ENCODE peak calls at places on chromosomes 3 and 15, in eight cellular contexts. M is heart right ventricle, D is lung, T is breast epithelium, B is upper lobe of right lung, Q is tibial nerve, W is endothelial cell of umbilical vein, V is Panc1. F is an unnamed sample. For H3K36me3, the result is how much of the 10 kb centered on the place peaks cover.

GRCh38 chr15:66670698-66671580 is 31.1 kb upstream of the SMAD6 start:
- DNase-seq in D (peak), B (peak), M (no peak), V (no peak), W (no peak), Q (no peak), T (peak), F (no peak)

GRCh38 chr3:150545419-150546225 is 674 bp downstream of the SERP1 start:
- DNase-seq in M (no peak), T (no peak), V (no peak), D (no peak), Q (peak), B (no peak), W (peak), F (no peak)

GRCh38 chr3:20080956-20081554 is 40.8 kb downstream of the KAT2B start:
- DNase-seq in D (peak), B (peak), T (peak), V (no peak), Q (no peak), M (peak), W (peak), F (no peak)

GRCh38 chr15:68795298-68795848 is 25.3 kb downstream of the ANP32A start:
- DNase-seq in D (peak), V (no peak), B (peak), M (peak), T (peak), W (peak), Q (peak), F (peak)

GRCh38 chr15:42058791-42059190 is 35.6 kb downstream of the PLA2G4D start:
- DNase-seq in M (no peak), Q (no peak), T (no peak), B (no peak), D (no peak), W (no peak), V (no peak), F (no peak)

GRCh38 chr15:55587321-55588069 is 650 bp downstream of the PYGO1 start:
- DNase-seq in D (peak), Q (peak), M (no peak), W (peak), T (no peak), V (no peak), B (no peak), F (no peak)

GRCh38 chr15:101534376-101534970 is 45.0 kb upstream of the PCSK6 start:
- DNase-seq in V (no peak), M (no peak), W (no peak), B (no peak), T (no peak), Q (no peak), D (peak), F (no peak)

GRCh38 chr3:149992416-149993058 is 21.8 kb upstream of the PFN2 start:
- DNase-seq in D (no peak), M (no peak), B (no peak), V (no peak), T (no peak), Q (no peak), W (no peak), F (no peak)

GRCh38 chr15:70347766-70348558 is 250.2 kb upstream of the TLE3 start:
- DNase-seq in W (no peak), D (no peak), V (no peak), T (no peak), B (no peak), M (no peak), Q (peak), F (no peak)

GRCh38 chr3:149654188-149654601 is 3.6 kb downstream of the WWTR1 start:
- DNase-seq in M (no peak), Q (no peak), W (peak), D (no peak), T (no peak), V (no peak), B (no peak), F (no peak)

GRCh38 chr3:14158370-14158769 is 20.0 kb downstream of the XPC start:
- DNase-seq in T (no peak), D (no peak), V (no peak), M (no peak), Q (no peak), B (no peak), W (no peak), F (no peak)
- H3K36me3 ChIP-seq in T (under half), D (under half), V (under half), M (half or more), Q (under half), B (half or more), W (under half), F (under half)

GRCh38 chr3:127749787-127750225 is 72.5 kb downstream of the MGLL start:
- DNase-seq in Q (no peak), T (no peak), M (no peak), V (no peak), B (no peak), D (no peak), W (no peak), F (no peak)
- TF ChIP-seq CTCF in Q (no peak), T (no peak), M (peak), V (no peak), B (no peak), D (no peak), W (no peak), F (no peak)

DNA sequence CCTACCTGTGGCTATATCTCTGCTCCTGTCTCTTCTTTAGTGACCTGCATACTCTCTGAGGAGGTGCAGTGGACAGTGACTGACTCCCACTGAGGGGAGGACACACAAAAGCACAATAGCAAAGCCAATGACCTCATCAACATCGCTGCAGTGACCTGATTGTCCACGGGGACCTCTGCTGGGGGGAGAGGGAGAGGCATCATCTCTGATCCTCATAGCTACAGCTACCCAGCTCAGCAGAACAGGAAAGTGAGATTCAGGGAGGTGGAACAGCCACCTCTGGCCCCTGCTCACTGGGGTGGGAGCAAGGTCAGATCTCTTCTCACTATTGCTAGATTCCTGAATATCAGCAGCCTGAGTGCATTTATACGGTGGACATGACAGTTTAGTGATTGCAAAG is 179.2 kb downstream of the ATP10A start:
- DNase-seq in D (no peak), Q (no peak), M (no peak), V (no peak), B (no peak), T (no peak), W (no peak), F (no peak)
- H3K36me3 ChIP-seq in D (under half), Q (under half), M (under half), V (under half), B (under half), T (under half), W (under half), F (under half)

GRCh38 chr3:173398111-173398479 is 551 bp downstream of the NLGN1 start:
- DNase-seq in V (no peak), Q (peak), M (no peak), T (no peak), B (no peak), W (no peak), D (no peak), F (no peak)

GRCh38 chr3:173395412-173396181 is 1.9 kb upstream of the NLGN1 start:
- DNase-seq in T (peak), V (no peak), M (peak), B (peak), Q (peak), W (peak), D (peak), F (no peak)

GRCh38 chr3:173399001-173399400 is 1.5 kb downstream of the NLGN1 start:
- DNase-seq in T (no peak), Q (no peak), M (no peak), B (no peak), W (peak), V (no peak), D (no peak), F (no peak)

GRCh38 chr3:173396191-173397041 is 1.1 kb upstream of the NLGN1 start:
- DNase-seq in Q (peak), T (no peak), M (no peak), B (no peak), D (no peak), W (peak), V (no peak), F (no peak)

DNA sequence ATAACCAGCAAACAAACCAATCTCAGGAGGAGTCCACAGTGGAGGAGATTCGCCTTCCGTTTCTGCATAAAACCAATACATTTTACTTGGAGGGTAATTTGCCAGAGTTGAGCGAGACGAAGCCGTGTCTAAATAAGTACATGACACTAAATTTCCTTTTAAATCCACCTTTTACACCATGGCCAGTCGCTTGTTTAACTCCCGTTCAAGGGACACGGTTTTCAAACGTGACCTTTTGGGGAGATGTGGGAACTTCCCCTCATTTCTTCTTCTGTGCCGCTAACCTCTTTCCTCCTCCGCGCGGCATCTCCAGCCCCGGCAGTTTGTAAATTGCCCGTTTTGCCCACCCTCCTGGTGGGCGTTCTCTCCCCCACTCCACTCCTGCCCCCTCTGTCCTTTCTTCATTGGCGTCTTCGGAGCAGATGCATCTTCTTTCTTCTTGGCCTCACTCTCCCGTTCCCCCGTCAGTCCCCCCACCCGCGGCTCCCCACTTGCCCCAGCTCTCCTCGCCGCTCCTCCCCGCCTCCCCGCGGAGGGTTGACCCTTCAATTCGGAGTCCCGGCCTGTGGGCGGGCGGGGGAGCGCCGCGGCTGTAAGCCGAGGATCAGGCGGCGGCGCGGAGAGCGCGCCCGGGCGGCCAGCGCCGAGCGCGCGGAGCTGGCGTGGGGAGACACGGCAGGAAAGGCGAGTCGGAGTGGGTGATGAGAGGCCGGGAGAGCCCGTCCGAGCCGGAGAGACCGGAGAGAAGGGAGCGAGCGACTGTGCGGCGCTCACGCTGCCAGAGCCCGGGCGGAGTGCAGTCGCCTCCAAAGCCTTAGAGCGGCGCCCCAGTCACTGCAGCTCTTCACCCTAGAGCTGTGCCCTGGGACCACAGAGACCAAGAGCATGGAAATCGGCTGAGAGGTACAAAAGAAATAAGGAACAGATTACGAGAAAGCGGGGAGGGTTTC is at the start of gene NLGN1:
- DNase-seq in M (peak), D (peak), W (peak), T (peak), V (no peak), B (peak), Q (peak), F (no peak)
- TF ChIP-seq CTCF in M (no peak), D (no peak), W (peak), T (no peak), V (peak), B (peak), Q (peak), F (peak)

DNA sequence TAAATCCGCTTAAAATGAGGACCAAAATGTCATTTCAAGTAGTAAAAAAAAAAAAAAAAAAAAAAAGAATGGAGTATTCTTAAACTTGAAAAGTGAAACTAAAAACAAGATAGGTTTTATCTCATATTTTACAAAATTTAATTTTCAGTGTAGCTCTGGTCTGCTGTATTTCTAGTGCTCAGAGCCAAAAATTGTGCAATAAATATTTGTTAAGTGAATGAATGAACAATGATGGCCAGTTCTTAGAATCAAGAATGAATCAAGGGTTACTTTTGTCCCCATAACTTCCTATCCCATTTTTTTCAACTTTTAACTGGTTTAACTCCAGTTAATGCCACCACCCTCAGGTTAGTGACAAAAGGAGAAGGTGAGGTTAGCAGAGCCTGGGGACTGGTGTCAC is 214.4 kb downstream of the ABHD5 start:
- DNase-seq in D (no peak), W (no peak), Q (no peak), B (no peak), V (no peak), T (no peak), M (no peak), F (no peak)
- H3K36me3 ChIP-seq in D (under half), W (under half), Q (under half), B (under half), V (under half), T (under half), M (under half), F (under half)

GRCh38 chr3:194333981-194334320 is 17.2 kb downstream of the CPN2 start:
- DNase-seq in V (no peak), B (no peak), M (no peak), Q (no peak), D (no peak), W (no peak), T (no peak), F (no peak)
- TF ChIP-seq CTCF in V (no peak), B (no peak), M (no peak), Q (no peak), D (no peak), W (no peak), T (no peak), F (no peak)

DNA sequence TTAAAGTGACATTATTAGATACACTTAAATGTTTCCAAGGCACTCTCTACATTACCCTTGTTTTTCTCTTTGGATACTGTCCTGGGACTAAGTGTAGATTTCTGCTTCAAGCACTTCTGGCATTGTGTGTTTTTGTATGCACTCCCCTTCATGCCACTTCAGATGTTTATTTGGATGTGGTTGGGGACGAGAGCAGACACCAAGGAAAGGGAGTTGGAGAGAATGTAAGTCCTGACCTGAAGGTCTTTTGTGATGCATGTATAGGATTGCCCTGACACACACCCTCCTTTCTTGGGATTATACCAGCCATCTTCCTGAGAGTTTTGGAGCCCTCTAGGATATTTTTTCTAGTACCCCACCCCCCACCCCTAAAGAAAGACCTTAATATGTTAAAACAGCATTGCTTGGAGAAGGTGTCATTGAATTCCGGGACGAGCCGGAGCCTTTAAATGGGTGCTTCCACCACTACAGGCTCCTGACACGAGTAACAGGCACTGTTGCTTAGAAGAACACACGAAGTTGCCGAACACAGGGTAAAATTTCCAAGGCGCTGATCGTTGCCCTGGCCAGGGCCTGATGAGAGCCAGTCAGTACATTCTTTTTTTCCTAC is 22.7 kb downstream of the PSMD6 start:
- DNase-seq in B (no peak), V (no peak), M (no peak), W (no peak), T (no peak), D (no peak), Q (no peak), F (no peak)
- H3K36me3 ChIP-seq in B (half or more), V (under half), M (half or more), W (under half), T (under half), D (under half), Q (under half), F (under half)